ENCODE peak calls at places on chromosomes 4 and X, in four cellular contexts. One of them, this sample, is unnamed.

GRCh38 chrX:8849462-8849861 is 48.3 kb upstream of the FAM9A start:
- DNase-seq in H1: no peak
- DNase-seq in IMR-90: peak
- DNase-seq in mesendoderm: no peak
- DNase-seq in this sample: no peak

GRCh38 chr4:48985602-48985975 is 486 bp upstream of the CWH43 start:
- DNase-seq in IMR-90: no peak
- DNase-seq in H1: no peak
- DNase-seq in mesendoderm: no peak
- DNase-seq in this sample: no peak

GRCh38 chrX:24133280-24133679 is 16.2 kb upstream of the ZFX start:
- DNase-seq in IMR-90: no peak
- DNase-seq in mesendoderm: no peak
- DNase-seq in H1: no peak
- DNase-seq in this sample: no peak

GRCh38 chr4:6621556-6621927 is 18.9 kb upstream of the MRFAP1 start:
- DNase-seq in H1: no peak
- DNase-seq in IMR-90: no peak
- DNase-seq in mesendoderm: no peak
- DNase-seq in this sample: no peak

GRCh38 chrX:153777261-153778090 is 3.4 kb upstream of the SRPK3 start:
- DNase-seq in mesendoderm: no peak
- DNase-seq in H1: no peak
- DNase-seq in IMR-90: no peak
- DNase-seq in this sample: no peak

GRCh38 chr4:47816748-47817147 is 21.1 kb downstream of the CORIN start:
- DNase-seq in mesendoderm: no peak
- DNase-seq in H1: no peak
- DNase-seq in IMR-90: no peak
- DNase-seq in this sample: no peak

GRCh38 chr4:80568891-80569290 is 233.4 kb downstream of the CFAP299 start:
- DNase-seq in H1: no peak
- DNase-seq in IMR-90: no peak
- DNase-seq in mesendoderm: peak
- DNase-seq in this sample: no peak

GRCh38 chrX:119516157-119516702 is 48.0 kb downstream of the SLC25A5 start:
- DNase-seq in H1: no peak
- DNase-seq in IMR-90: peak
- DNase-seq in mesendoderm: peak
- DNase-seq in this sample: peak

GRCh38 chr4:108359936-108360681 is 191.4 kb upstream of the LEF1 start:
- DNase-seq in IMR-90: no peak
- DNase-seq in mesendoderm: peak
- DNase-seq in H1: no peak
- DNase-seq in this sample: no peak

GRCh38 chr4:59240030-59240429 is 1960.1 kb upstream of the ADGRL3 start:
- DNase-seq in IMR-90: no peak
- DNase-seq in mesendoderm: no peak
- DNase-seq in H1: no peak
- DNase-seq in this sample: no peak

GRCh38 chr4:59243038-59243437 is 1957.1 kb upstream of the ADGRL3 start:
- DNase-seq in H1: no peak
- DNase-seq in IMR-90: no peak
- DNase-seq in mesendoderm: no peak
- DNase-seq in this sample: no peak

GRCh38 chr4:59238212-59238611 is 1961.9 kb upstream of the ADGRL3 start:
- DNase-seq in mesendoderm: no peak
- DNase-seq in H1: no peak
- DNase-seq in IMR-90: no peak
- DNase-seq in this sample: no peak
- H3K56ac ChIP-seq in mesendoderm: no peak
- H3K56ac ChIP-seq in H1: no peak
- H3K56ac ChIP-seq in IMR-90: no peak
- H3K56ac ChIP-seq in this sample: no peak

GRCh38 chrX:115563633-115564182 is 2.7 kb downstream of the PLS3 start:
- DNase-seq in IMR-90: no peak
- DNase-seq in H1: no peak
- DNase-seq in mesendoderm: no peak
- DNase-seq in this sample: no peak
- H3K56ac ChIP-seq in IMR-90: no peak
- H3K56ac ChIP-seq in H1: no peak
- H3K56ac ChIP-seq in mesendoderm: no peak
- H3K56ac ChIP-seq in this sample: no peak

DNA sequence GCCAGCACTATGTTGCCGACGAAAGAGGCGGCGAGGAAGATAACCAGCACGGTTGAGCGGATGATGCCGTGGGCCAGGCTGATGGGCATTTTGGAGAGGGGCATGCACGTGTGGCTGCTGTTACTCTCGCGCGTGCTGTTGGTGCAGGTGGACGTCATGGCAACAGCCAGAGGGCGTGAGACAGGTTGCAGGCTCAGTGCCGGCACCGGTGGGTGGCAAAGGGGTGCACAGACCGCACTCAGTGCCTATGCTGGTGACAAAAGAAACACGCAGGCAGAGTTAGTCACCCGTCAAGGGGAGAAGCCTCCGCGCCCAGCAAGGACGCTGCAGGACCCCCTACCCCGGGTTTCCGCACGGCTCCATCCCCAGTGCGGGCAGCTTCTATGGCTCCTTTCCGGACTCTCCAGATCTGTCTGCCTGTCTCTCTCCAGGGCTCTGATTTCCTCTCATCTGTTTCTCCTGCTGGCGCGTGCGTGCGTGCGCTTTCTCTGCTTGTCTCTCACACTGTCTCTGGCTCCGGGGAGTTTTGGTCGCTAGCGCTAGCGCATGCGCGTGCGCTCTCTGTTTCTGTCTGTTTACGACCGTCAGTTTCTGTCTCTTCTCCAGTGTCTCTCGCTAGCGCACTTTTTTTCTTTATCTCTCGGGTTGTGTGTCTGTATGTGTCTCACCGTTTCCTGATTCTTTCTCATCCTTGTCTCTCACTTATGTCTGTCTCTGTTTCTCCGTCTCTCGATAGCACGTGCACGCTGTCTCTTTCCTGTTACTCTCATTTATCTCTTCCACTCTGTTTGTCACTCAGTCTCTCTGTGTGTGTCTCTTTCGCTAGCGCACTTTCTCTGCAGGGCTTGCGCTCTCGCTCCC is 2.0 kb downstream of the GPR101 start:
- DNase-seq in mesendoderm: peak
- DNase-seq in IMR-90: peak
- DNase-seq in H1: no peak
- DNase-seq in this sample: peak
- H3K56ac ChIP-seq in mesendoderm: peak
- H3K56ac ChIP-seq in IMR-90: no peak
- H3K56ac ChIP-seq in H1: no peak
- H3K56ac ChIP-seq in this sample: no peak

DNA sequence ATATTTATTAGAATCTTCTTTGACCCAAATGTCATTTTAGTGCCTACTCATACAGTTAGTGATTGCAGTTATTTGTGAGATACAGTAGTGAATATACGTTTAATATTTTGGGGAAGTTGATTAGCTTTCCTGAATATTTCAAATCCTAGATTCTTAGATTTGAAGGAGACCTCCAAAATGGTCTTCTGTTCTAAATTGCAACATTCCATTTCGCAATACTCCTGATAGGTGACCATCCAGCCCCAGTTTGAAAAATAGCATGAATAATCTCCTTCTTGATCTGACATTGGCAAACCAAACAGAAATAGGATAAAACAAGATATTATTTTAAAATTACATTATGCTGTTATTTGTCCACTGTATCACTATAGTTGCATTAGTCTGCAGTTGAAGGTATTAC is 505.6 kb downstream of the GRID2 start:
- DNase-seq in H1: no peak
- DNase-seq in mesendoderm: no peak
- DNase-seq in IMR-90: no peak
- DNase-seq in this sample: no peak
- H3K56ac ChIP-seq in H1: no peak
- H3K56ac ChIP-seq in mesendoderm: no peak
- H3K56ac ChIP-seq in IMR-90: no peak
- H3K56ac ChIP-seq in this sample: no peak

GRCh38 chr4:132691668-132692067 is 457.4 kb upstream of the PCDH10 start:
- DNase-seq in mesendoderm: no peak
- DNase-seq in IMR-90: no peak
- DNase-seq in H1: no peak
- DNase-seq in this sample: no peak
- H3K56ac ChIP-seq in mesendoderm: no peak
- H3K56ac ChIP-seq in IMR-90: no peak
- H3K56ac ChIP-seq in H1: no peak
- H3K56ac ChIP-seq in this sample: no peak

GRCh38 chrX:128804828-128805227 is 718.5 kb downstream of the SMARCA1 start:
- DNase-seq in IMR-90: no peak
- DNase-seq in mesendoderm: no peak
- DNase-seq in H1: no peak
- DNase-seq in this sample: no peak
- H3K56ac ChIP-seq in IMR-90: no peak
- H3K56ac ChIP-seq in mesendoderm: no peak
- H3K56ac ChIP-seq in H1: no peak
- H3K56ac ChIP-seq in this sample: no peak

GRCh38 chrX:121832446-121832845 is 785.0 kb downstream of the GLUD2 start:
- DNase-seq in H1: no peak
- DNase-seq in IMR-90: no peak
- DNase-seq in mesendoderm: no peak
- DNase-seq in this sample: no peak

GRCh38 chrX:121836000-121836399 is 788.6 kb downstream of the GLUD2 start:
- DNase-seq in IMR-90: no peak
- DNase-seq in mesendoderm: no peak
- DNase-seq in H1: no peak
- DNase-seq in this sample: no peak

GRCh38 chrX:121831601-121832000 is 784.2 kb downstream of the GLUD2 start:
- DNase-seq in H1: no peak
- DNase-seq in mesendoderm: no peak
- DNase-seq in IMR-90: no peak
- DNase-seq in this sample: no peak
- H3K56ac ChIP-seq in H1: no peak
- H3K56ac ChIP-seq in mesendoderm: no peak
- H3K56ac ChIP-seq in IMR-90: no peak
- H3K56ac ChIP-seq in this sample: no peak

This sample was measured in H9.